ENCODE peak calls at places on chromosomes 13 and 19, in eight cellular contexts. J is prostate gland; O is endodermal cell; B is endothelial cell; W is heart left ventricle; X is LHCN-M2; Y is stimulated activated CD4-positive, alpha-beta T cell treated with anti-CD3 and anti-CD28 coated beads, Interleukin-2, amount 100 ng/mL, for 24 hours; U is H7. Q is an unnamed sample.

GRCh38 chr19:18023596-18024212 is 15.7 kb downstream of the ARRDC2 start:
- DNase-seq in J (no peak), O (no peak), B (peak), W (peak), X (no peak), Y (peak), U (peak), Q (no peak)

GRCh38 chr19:17206736-17207581 is 8.2 kb upstream of the USE1 start:
- DNase-seq in J (no peak), O (no peak), B (no peak), W (no peak), X (no peak), Y (no peak), U (no peak), Q (no peak)

GRCh38 chr13:74056829-74057564 is 77.2 kb downstream of the KLF12 start:
- DNase-seq in J (no peak), O (no peak), B (no peak), W (peak), X (peak), Y (no peak), U (peak), Q (peak)

GRCh38 chr19:48962029-48962848 is 2.9 kb upstream of the FTL start:
- DNase-seq in J (peak), O (peak), B (no peak), W (peak), X (peak), Y (peak), U (peak), Q (peak)

GRCh38 chr13:52846567-52847321 is 1.7 kb downstream of the PCDH8 start:
- DNase-seq in J (peak), O (peak), B (peak), W (peak), X (no peak), Y (peak), U (peak), Q (peak)

GRCh38 chr13:44156294-44156658 is 217.3 kb upstream of the SERP2 start:
- DNase-seq in J (no peak), O (no peak), B (no peak), W (no peak), X (no peak), Y (no peak), U (no peak), Q (no peak)

GRCh38 chr19:47272448-47273312 is 2.0 kb upstream of the INAFM1 start:
- DNase-seq in J (peak), O (peak), B (no peak), W (peak), X (no peak), Y (no peak), U (peak), Q (peak)

GRCh38 chr13:95357875-95358274 is 56.6 kb upstream of the ABCC4 start:
- DNase-seq in J (no peak), O (no peak), B (no peak), W (no peak), X (no peak), Y (no peak), U (no peak), Q (no peak)

GRCh38 chr19:4969772-4970531 is 1.0 kb downstream of the KDM4B start:
- DNase-seq in J (no peak), O (peak), B (no peak), W (no peak), X (no peak), Y (no peak), U (peak), Q (peak)

GRCh38 chr13:20566424-20566916 is 487 bp upstream of the IFT88 start:
- DNase-seq in J (peak), O (no peak), B (no peak), W (no peak), X (peak), Y (no peak), U (no peak), Q (peak)

GRCh38 chr13:110572778-110573118 is 11.2 kb upstream of the RAB20 start:
- DNase-seq in J (no peak), O (no peak), B (no peak), W (no peak), X (no peak), Y (no peak), U (no peak), Q (no peak)

GRCh38 chr13:100662470-100663211 is 12.0 kb downstream of the TMTC4 start:
- DNase-seq in J (no peak), O (no peak), B (no peak), W (no peak), X (no peak), Y (no peak), U (no peak), Q (no peak)

GRCh38 chr13:33490461-33491327 is 205.1 kb upstream of the STARD13 start:
- DNase-seq in J (no peak), O (peak), B (no peak), W (no peak), X (no peak), Y (no peak), U (peak), Q (peak)

GRCh38 chr13:112637017-112637801 is 49.3 kb upstream of the TUBGCP3 start:
- DNase-seq in J (no peak), O (peak), B (no peak), W (no peak), X (no peak), Y (no peak), U (peak), Q (peak)

GRCh38 chr19:41189425-41190065 is 3.5 kb upstream of the CYP2S1 start:
- DNase-seq in J (no peak), O (peak), B (no peak), W (no peak), X (no peak), Y (no peak), U (peak), Q (peak)

GRCh38 chr13:80363890-80364503 is 23.1 kb upstream of the SPRY2 start:
- DNase-seq in J (no peak), O (no peak), B (no peak), W (no peak), X (peak), Y (no peak), U (no peak), Q (peak)

GRCh38 chr13:105598551-105598950 is 936.9 kb downstream of the EFNB2 start:
- DNase-seq in J (no peak), O (no peak), B (no peak), W (no peak), X (peak), Y (no peak), U (no peak), Q (no peak)

GRCh38 chr19:44303976-44304568 is 753 bp downstream of the ZNF235 start:
- DNase-seq in J (peak), O (peak), B (peak), W (no peak), X (peak), Y (no peak), U (peak), Q (peak)

GRCh38 chr13:87052731-87053130 is 618.4 kb upstream of the SLITRK5 start:
- DNase-seq in J (no peak), O (no peak), B (no peak), W (no peak), X (peak), Y (no peak), U (no peak), Q (no peak)

GRCh38 chr13:54356849-54357248 is 1328.2 kb downstream of the OLFM4 start:
- DNase-seq in J (no peak), O (no peak), B (no peak), W (no peak), X (no peak), Y (no peak), U (no peak), Q (peak)

GRCh38 chr13:112450118-112450517 is 74.0 kb downstream of the SPACA7 start:
- DNase-seq in J (no peak), O (peak), B (no peak), W (no peak), X (no peak), Y (no peak), U (peak), Q (no peak)

GRCh38 chr19:1261863-1262686 is 7.1 kb upstream of the CIRBP start:
- DNase-seq in J (peak), O (peak), B (no peak), W (peak), X (peak), Y (no peak), U (peak), Q (no peak)

GRCh38 chr19:30648321-30648720 is 276.1 kb downstream of the ZNF536 start:
- DNase-seq in J (no peak), O (peak), B (peak), W (no peak), X (no peak), Y (no peak), U (no peak), Q (no peak)